ENCODE peak calls at places on chromosomes 6 and 20, in nine cellular contexts. One of them, this sample, is unnamed.

GRCh38 chr20:34475979-34476736 is 40.1 kb upstream of the DYNLRB1 start:
- DNase-seq in upper lobe of left lung: peak; percentile 41
- DNase-seq in CD8-positive, alpha-beta T cell: peak; percentile 5
- DNase-seq in right lobe of liver: peak; percentile 64
- DNase-seq in cardiac muscle cell: peak; percentile 52
- DNase-seq in choroid plexus epithelial cell: peak; percentile 36
- DNase-seq in brain microvascular endothelial cell: no peak
- DNase-seq in GM12865: peak; percentile 40
- DNase-seq in A549: peak; percentile 40
- DNase-seq in this sample: no peak

GRCh38 chr6:159946912-159947311 is 22.0 kb upstream of the IGF2R start:
- DNase-seq in upper lobe of left lung: no peak
- DNase-seq in brain microvascular endothelial cell: no peak
- DNase-seq in CD8-positive, alpha-beta T cell: no peak
- DNase-seq in A549: no peak
- DNase-seq in cardiac muscle cell: no peak
- DNase-seq in right lobe of liver: no peak
- DNase-seq in GM12865: no peak
- DNase-seq in choroid plexus epithelial cell: no peak
- DNase-seq in this sample: no peak

GRCh38 chr20:35491823-35492222 is 36.4 kb downstream of the CEP250 start:
- DNase-seq in brain microvascular endothelial cell: peak; percentile 35
- DNase-seq in CD8-positive, alpha-beta T cell: no peak
- DNase-seq in A549: no peak
- DNase-seq in choroid plexus epithelial cell: peak; percentile 15
- DNase-seq in upper lobe of left lung: no peak
- DNase-seq in cardiac muscle cell: no peak
- DNase-seq in right lobe of liver: no peak
- DNase-seq in GM12865: no peak
- DNase-seq in this sample: no peak

GRCh38 chr6:170135461-170135820 is 155.4 kb downstream of the DLL1 start:
- DNase-seq in CD8-positive, alpha-beta T cell: no peak
- DNase-seq in cardiac muscle cell: no peak
- DNase-seq in GM12865: no peak
- DNase-seq in choroid plexus epithelial cell: no peak
- DNase-seq in A549: no peak
- DNase-seq in right lobe of liver: no peak
- DNase-seq in upper lobe of left lung: peak; percentile 17
- DNase-seq in brain microvascular endothelial cell: no peak
- DNase-seq in this sample: no peak

GRCh38 chr6:139369568-139370046 is 4.8 kb downstream of the CITED2 start:
- DNase-seq in right lobe of liver: no peak
- DNase-seq in A549: peak; percentile 14
- DNase-seq in brain microvascular endothelial cell: peak; percentile 66
- DNase-seq in cardiac muscle cell: peak; percentile 80
- DNase-seq in choroid plexus epithelial cell: peak; percentile 85
- DNase-seq in GM12865: peak; percentile 55
- DNase-seq in CD8-positive, alpha-beta T cell: no peak
- DNase-seq in upper lobe of left lung: no peak
- DNase-seq in this sample: peak; percentile 15

GRCh38 chr6:4369616-4370015 is 234.2 kb upstream of the ECI2 start:
- DNase-seq in choroid plexus epithelial cell: peak; percentile 89
- DNase-seq in brain microvascular endothelial cell: no peak
- DNase-seq in cardiac muscle cell: peak; percentile 78
- DNase-seq in right lobe of liver: no peak
- DNase-seq in CD8-positive, alpha-beta T cell: no peak
- DNase-seq in upper lobe of left lung: no peak
- DNase-seq in A549: no peak
- DNase-seq in GM12865: no peak
- DNase-seq in this sample: no peak

GRCh38 chr6:14441371-14441781 is 323.8 kb downstream of the CD83 start:
- DNase-seq in upper lobe of left lung: no peak
- DNase-seq in A549: no peak
- DNase-seq in choroid plexus epithelial cell: no peak
- DNase-seq in cardiac muscle cell: peak; percentile 65
- DNase-seq in right lobe of liver: no peak
- DNase-seq in CD8-positive, alpha-beta T cell: no peak
- DNase-seq in brain microvascular endothelial cell: no peak
- DNase-seq in GM12865: no peak
- DNase-seq in this sample: no peak

GRCh38 chr20:19934792-19935491 is 82.2 kb upstream of the NAA20 start:
- DNase-seq in CD8-positive, alpha-beta T cell: no peak
- DNase-seq in brain microvascular endothelial cell: no peak
- DNase-seq in cardiac muscle cell: no peak
- DNase-seq in upper lobe of left lung: peak; percentile 79
- DNase-seq in A549: peak; percentile 51
- DNase-seq in GM12865: peak; percentile 22
- DNase-seq in right lobe of liver: no peak
- DNase-seq in choroid plexus epithelial cell: no peak
- DNase-seq in this sample: no peak

GRCh38 chr6:7604003-7604402 is 14.0 kb downstream of the SNRNP48 start:
- DNase-seq in upper lobe of left lung: no peak
- DNase-seq in A549: no peak
- DNase-seq in choroid plexus epithelial cell: no peak
- DNase-seq in GM12865: no peak
- DNase-seq in CD8-positive, alpha-beta T cell: no peak
- DNase-seq in cardiac muscle cell: no peak
- DNase-seq in brain microvascular endothelial cell: no peak
- DNase-seq in right lobe of liver: no peak
- DNase-seq in this sample: no peak

GRCh38 chr6:104940881-104941693 is 15.8 kb upstream of the LIN28B start:
- DNase-seq in cardiac muscle cell: peak; percentile 53
- DNase-seq in A549: no peak
- DNase-seq in choroid plexus epithelial cell: peak; percentile 50
- DNase-seq in brain microvascular endothelial cell: no peak
- DNase-seq in right lobe of liver: no peak
- DNase-seq in CD8-positive, alpha-beta T cell: no peak
- DNase-seq in GM12865: peak; percentile 9
- DNase-seq in upper lobe of left lung: no peak
- DNase-seq in this sample: no peak

GRCh38 chr6:31907158-31907813 is 5.4 kb upstream of the ZBTB12 start:
- DNase-seq in choroid plexus epithelial cell: peak; percentile 94
- DNase-seq in cardiac muscle cell: peak; percentile 97
- DNase-seq in A549: no peak
- DNase-seq in CD8-positive, alpha-beta T cell: no peak
- DNase-seq in GM12865: peak; percentile 40
- DNase-seq in right lobe of liver: no peak
- DNase-seq in upper lobe of left lung: peak; percentile 68
- DNase-seq in brain microvascular endothelial cell: peak; percentile 36
- DNase-seq in this sample: peak; percentile 47

GRCh38 chr6:22082278-22082677 is 214.6 kb downstream of the PRL start:
- DNase-seq in A549: no peak
- DNase-seq in CD8-positive, alpha-beta T cell: no peak
- DNase-seq in cardiac muscle cell: peak; percentile 33
- DNase-seq in upper lobe of left lung: no peak
- DNase-seq in GM12865: no peak
- DNase-seq in brain microvascular endothelial cell: no peak
- DNase-seq in choroid plexus epithelial cell: no peak
- DNase-seq in right lobe of liver: peak; percentile 68
- DNase-seq in this sample: no peak

GRCh38 chr20:47710665-47711045 is 74.6 kb downstream of the SULF2 start:
- DNase-seq in right lobe of liver: no peak
- DNase-seq in GM12865: no peak
- DNase-seq in cardiac muscle cell: no peak
- DNase-seq in brain microvascular endothelial cell: no peak
- DNase-seq in choroid plexus epithelial cell: no peak
- DNase-seq in A549: no peak
- DNase-seq in upper lobe of left lung: no peak
- DNase-seq in CD8-positive, alpha-beta T cell: no peak
- DNase-seq in this sample: no peak

GRCh38 chr20:42277203-42277602 is 659.0 kb upstream of the CHD6 start:
- DNase-seq in cardiac muscle cell: no peak
- DNase-seq in A549: no peak
- DNase-seq in right lobe of liver: no peak
- DNase-seq in brain microvascular endothelial cell: no peak
- DNase-seq in choroid plexus epithelial cell: no peak
- DNase-seq in CD8-positive, alpha-beta T cell: no peak
- DNase-seq in upper lobe of left lung: no peak
- DNase-seq in GM12865: no peak
- DNase-seq in this sample: no peak

GRCh38 chr20:11711214-11711613 is 206.5 kb upstream of the BTBD3 start:
- DNase-seq in cardiac muscle cell: no peak
- DNase-seq in upper lobe of left lung: no peak
- DNase-seq in right lobe of liver: no peak
- DNase-seq in CD8-positive, alpha-beta T cell: no peak
- DNase-seq in brain microvascular endothelial cell: no peak
- DNase-seq in GM12865: no peak
- DNase-seq in choroid plexus epithelial cell: no peak
- DNase-seq in A549: no peak
- DNase-seq in this sample: no peak

GRCh38 chr20:57469418-57470211 is 55.3 kb downstream of the CTCFL start:
- DNase-seq in CD8-positive, alpha-beta T cell: no peak
- DNase-seq in A549: no peak
- DNase-seq in GM12865: no peak
- DNase-seq in right lobe of liver: no peak
- DNase-seq in choroid plexus epithelial cell: no peak
- DNase-seq in upper lobe of left lung: no peak
- DNase-seq in brain microvascular endothelial cell: no peak
- DNase-seq in cardiac muscle cell: no peak
- DNase-seq in this sample: no peak

GRCh38 chr6:158160932-158161539 is 7.0 kb downstream of the SERAC1 start:
- DNase-seq in right lobe of liver: no peak
- DNase-seq in A549: no peak
- DNase-seq in brain microvascular endothelial cell: peak; percentile 55
- DNase-seq in upper lobe of left lung: no peak
- DNase-seq in choroid plexus epithelial cell: peak; percentile 73
- DNase-seq in CD8-positive, alpha-beta T cell: no peak
- DNase-seq in cardiac muscle cell: peak; percentile 59
- DNase-seq in GM12865: no peak
- DNase-seq in this sample: no peak

GRCh38 chr20:61874421-61875068 is 191.1 kb downstream of the TAF4 start:
- DNase-seq in upper lobe of left lung: no peak
- DNase-seq in choroid plexus epithelial cell: peak; percentile 45
- DNase-seq in brain microvascular endothelial cell: no peak
- DNase-seq in right lobe of liver: no peak
- DNase-seq in CD8-positive, alpha-beta T cell: no peak
- DNase-seq in cardiac muscle cell: no peak
- DNase-seq in A549: no peak
- DNase-seq in GM12865: no peak
- DNase-seq in this sample: no peak
- TF ChIP-seq CTCF in upper lobe of left lung: no peak
- TF ChIP-seq CTCF in choroid plexus epithelial cell: peak; percentile 47
- TF ChIP-seq CTCF in brain microvascular endothelial cell: peak; percentile 36
- TF ChIP-seq CTCF in right lobe of liver: no peak
- TF ChIP-seq CTCF in CD8-positive, alpha-beta T cell: no peak
- TF ChIP-seq CTCF in cardiac muscle cell: peak; percentile 5
- TF ChIP-seq CTCF in A549: peak; percentile 14
- TF ChIP-seq CTCF in GM12865: no peak
- TF ChIP-seq CTCF in this sample: no peak

DNA sequence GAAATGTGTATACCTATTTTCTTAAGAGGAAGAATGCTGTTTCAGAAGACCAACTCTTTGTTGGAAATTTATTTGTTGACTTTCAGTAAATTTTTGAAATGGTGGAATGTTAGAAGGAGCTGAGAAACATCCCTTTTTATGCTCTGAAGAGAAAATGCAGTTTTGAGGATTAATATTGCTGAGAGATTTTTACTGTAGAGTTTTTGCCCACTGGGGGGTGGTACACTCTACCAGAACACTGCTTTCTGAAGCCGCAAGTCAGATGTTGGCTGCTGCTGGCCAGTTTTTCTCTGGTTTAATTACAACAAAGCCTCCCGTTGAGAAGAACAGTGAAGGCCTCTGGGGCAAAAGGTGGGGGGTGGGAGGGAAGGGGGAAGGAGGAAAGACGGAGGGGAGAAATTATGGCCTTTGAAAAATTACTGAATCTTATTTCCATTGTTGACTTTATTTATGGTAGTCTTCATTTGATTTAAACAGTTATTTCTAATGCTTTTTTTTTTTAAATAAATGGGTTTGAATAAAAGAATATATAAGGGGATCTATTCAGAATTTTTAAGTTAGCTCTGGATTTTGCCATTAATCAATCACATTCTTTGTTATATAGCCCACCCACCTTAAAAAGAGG is 3.0 kb downstream of the FLRT3 start:
- DNase-seq in right lobe of liver: peak; percentile 61
- DNase-seq in brain microvascular endothelial cell: peak; percentile 45
- DNase-seq in CD8-positive, alpha-beta T cell: no peak
- DNase-seq in upper lobe of left lung: peak; percentile 60
- DNase-seq in GM12865: peak; percentile 70
- DNase-seq in A549: peak; percentile 37
- DNase-seq in choroid plexus epithelial cell: peak; percentile 82
- DNase-seq in cardiac muscle cell: peak; percentile 30
- DNase-seq in this sample: no peak
- H3K4me3 ChIP-seq in right lobe of liver: peak overlapping the region; percentile 10
- H3K4me3 ChIP-seq in brain microvascular endothelial cell: no peak overlapping the region
- H3K4me3 ChIP-seq in CD8-positive, alpha-beta T cell: no peak overlapping the region
- H3K4me3 ChIP-seq in upper lobe of left lung: no peak overlapping the region
- H3K4me3 ChIP-seq in GM12865: peak overlapping the region; percentile 1
- H3K4me3 ChIP-seq in A549: peak overlapping the region; percentile 67
- H3K4me3 ChIP-seq in choroid plexus epithelial cell: peak overlapping the region; percentile 32
- H3K4me3 ChIP-seq in cardiac muscle cell: peak overlapping the region; percentile 43
- H3K4me3 ChIP-seq in this sample: no peak overlapping the region

DNA sequence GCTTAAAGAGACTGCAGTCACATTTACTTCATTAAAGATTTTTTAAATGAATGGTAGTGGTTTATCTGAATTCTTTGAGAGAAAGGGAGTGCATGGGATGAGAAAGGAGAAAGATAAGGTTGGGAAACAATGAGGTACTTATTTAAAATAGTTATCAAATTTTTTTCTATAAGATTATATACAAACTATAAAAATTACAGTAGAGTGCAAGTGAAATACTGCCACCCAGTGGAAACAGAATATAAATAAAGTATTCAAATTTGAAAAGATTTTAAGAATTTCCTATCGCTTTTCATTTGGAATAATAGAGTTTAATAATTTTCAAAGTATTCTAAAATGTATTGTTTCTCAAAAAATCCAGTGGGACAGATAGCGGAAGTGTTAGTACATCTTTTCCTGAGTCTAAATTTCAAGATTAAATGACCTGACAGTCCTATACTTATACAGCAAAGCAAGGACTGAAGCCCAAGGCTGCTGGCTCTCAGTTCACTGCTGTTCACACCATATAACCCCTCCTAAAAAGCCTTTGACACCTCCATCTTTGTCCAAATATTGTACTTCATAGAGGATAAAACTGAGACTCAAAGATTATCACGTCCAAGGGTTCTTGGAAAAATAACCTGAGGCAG is 31.1 kb downstream of the EPM2A start:
- DNase-seq in upper lobe of left lung: no peak
- DNase-seq in A549: no peak
- DNase-seq in right lobe of liver: no peak
- DNase-seq in cardiac muscle cell: peak; percentile 50
- DNase-seq in GM12865: no peak
- DNase-seq in brain microvascular endothelial cell: no peak
- DNase-seq in choroid plexus epithelial cell: peak; percentile 44
- DNase-seq in CD8-positive, alpha-beta T cell: no peak
- DNase-seq in this sample: no peak
- TF ChIP-seq CTCF in upper lobe of left lung: no peak
- TF ChIP-seq CTCF in A549: peak; percentile 53
- TF ChIP-seq CTCF in right lobe of liver: peak; percentile 66
- TF ChIP-seq CTCF in cardiac muscle cell: peak; percentile 43
- TF ChIP-seq CTCF in GM12865: peak; percentile 25
- TF ChIP-seq CTCF in brain microvascular endothelial cell: no peak
- TF ChIP-seq CTCF in choroid plexus epithelial cell: peak; percentile 47
- TF ChIP-seq CTCF in CD8-positive, alpha-beta T cell: peak; percentile 67
- TF ChIP-seq CTCF in this sample: peak; percentile 39

DNA sequence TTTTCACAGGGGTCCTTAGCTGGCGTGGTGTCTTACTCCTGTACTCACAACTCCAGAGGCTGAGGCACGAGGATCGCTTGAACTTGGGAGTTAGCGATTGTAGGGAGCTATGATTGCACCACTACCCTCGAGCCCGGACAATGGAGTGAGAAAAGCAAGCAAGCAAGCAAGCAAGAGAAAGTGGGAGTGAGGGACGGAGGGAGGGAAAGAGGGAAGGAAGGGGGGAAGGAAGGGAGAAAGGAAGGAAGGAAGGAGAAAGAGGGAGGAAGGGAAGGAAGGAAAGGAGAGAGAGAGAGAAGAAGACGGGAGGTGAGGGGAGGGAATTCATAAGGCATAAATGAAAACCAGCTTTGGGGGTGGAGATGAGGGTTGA is 120.5 kb downstream of the TRIM27 start:
- DNase-seq in upper lobe of left lung: no peak
- DNase-seq in brain microvascular endothelial cell: no peak
- DNase-seq in GM12865: no peak
- DNase-seq in cardiac muscle cell: no peak
- DNase-seq in A549: no peak
- DNase-seq in choroid plexus epithelial cell: no peak
- DNase-seq in CD8-positive, alpha-beta T cell: no peak
- DNase-seq in right lobe of liver: no peak
- DNase-seq in this sample: no peak
- H3K4me3 ChIP-seq in upper lobe of left lung: no peak overlapping the region
- H3K4me3 ChIP-seq in brain microvascular endothelial cell: no peak overlapping the region
- H3K4me3 ChIP-seq in GM12865: no peak overlapping the region
- H3K4me3 ChIP-seq in cardiac muscle cell: no peak overlapping the region
- H3K4me3 ChIP-seq in A549: peak overlapping the region; percentile 53
- H3K4me3 ChIP-seq in choroid plexus epithelial cell: no peak overlapping the region
- H3K4me3 ChIP-seq in CD8-positive, alpha-beta T cell: no peak overlapping the region
- H3K4me3 ChIP-seq in right lobe of liver: no peak overlapping the region
- H3K4me3 ChIP-seq in this sample: no peak overlapping the region